ENCODE peak calls at places on chromosomes 7 and 10, in four cellular contexts. D is mesothelial cell of epicardium; T is COR-L47; G is activated naive CD4-positive, alpha-beta T cell. E is an unnamed sample.

GRCh38 chr7:95088536-95088935 is 181.1 kb downstream of the PPP1R9A start:
- DNase-seq in D (no peak), T (no peak), G (no peak), E (no peak)

GRCh38 chr10:48695636-48696534 is 11.2 kb downstream of the WDFY4 start:
- DNase-seq in D (no peak), T (no peak), G (no peak), E (no peak)

GRCh38 chr7:110105840-110106239 is 985.1 kb upstream of the LRRN3 start:
- DNase-seq in D (no peak), T (no peak), G (no peak), E (no peak)

GRCh38 chr7:71775648-71776047 is 636.5 kb downstream of the CALN1 start:
- DNase-seq in D (no peak), T (no peak), G (no peak), E (no peak)

GRCh38 chr7:710161-710560 is 16.3 kb upstream of the DNAAF5 start:
- DNase-seq in D (no peak), T (no peak), G (no peak), E (no peak)

GRCh38 chr10:30493609-30494530 is 59.9 kb downstream of the MAP3K8 start:
- DNase-seq in D (no peak), T (no peak), G (no peak), E (no peak)

GRCh38 chr10:85858776-85859515 is 507.6 kb downstream of the GRID1 start:
- DNase-seq in D (no peak), T (no peak), G (no peak), E (no peak)

GRCh38 chr10:101008823-101009423 is 9.3 kb downstream of the LZTS2 start:
- DNase-seq in D (no peak), T (no peak), G (no peak), E (no peak)

GRCh38 chr10:79424221-79425073 is 21.0 kb downstream of the ZCCHC24 start:
- DNase-seq in D (no peak), T (no peak), G (no peak), E (no peak)

GRCh38 chr7:117019786-117020604 is 66.7 kb downstream of the ST7 start:
- DNase-seq in D (peak), T (peak), G (no peak), E (peak)

GRCh38 chr7:150937848-150938561 is 40.1 kb downstream of the KCNH2 start:
- DNase-seq in D (no peak), T (peak), G (peak), E (peak)

GRCh38 chr10:82867056-82867455 is 992.1 kb downstream of the NRG3 start:
- DNase-seq in D (no peak), T (no peak), G (no peak), E (no peak)

GRCh38 chr10:121598261-121599249 is at the start of gene FGFR2:
- DNase-seq in D (peak), T (peak), G (no peak), E (peak)

GRCh38 chr7:106603300-106603699 is 57.7 kb downstream of the CCDC71L start:
- DNase-seq in D (no peak), T (no peak), G (no peak), E (no peak)

GRCh38 chr7:144384555-144385245 is 18.8 kb downstream of the NOBOX start:
- DNase-seq in D (no peak), T (no peak), G (no peak), E (no peak)

GRCh38 chr10:127922675-127923366 is 15.9 kb downstream of the PTPRE start:
- DNase-seq in D (no peak), T (no peak), G (no peak), E (no peak)

GRCh38 chr10:85720931-85721330 is 645.7 kb downstream of the GRID1 start:
- DNase-seq in D (no peak), T (no peak), G (no peak), E (no peak)

GRCh38 chr7:516606-517456 is 2.8 kb downstream of the PDGFA start:
- DNase-seq in D (no peak), T (no peak), G (no peak), E (no peak)

GRCh38 chr7:5303061-5303460 is 20.3 kb downstream of the SLC29A4 start:
- DNase-seq in D (no peak), T (no peak), G (no peak), E (no peak)

GRCh38 chr7:112171673-112172072 is 34.5 kb downstream of the DOCK4 start:
- DNase-seq in D (no peak), T (no peak), G (no peak), E (no peak)

GRCh38 chr10:75048669-75049098 is 62.8 kb upstream of the SAMD8 start:
- DNase-seq in D (no peak), T (no peak), G (no peak), E (no peak)

GRCh38 chr10:72334196-72334831 is 20.4 kb downstream of the DNAJB12 start:
- DNase-seq in D (peak), T (peak), G (no peak), E (peak)

GRCh38 chr10:6124666-6125065 is 35.8 kb downstream of the RBM17 start:
- DNase-seq in D (no peak), T (no peak), G (no peak), E (no peak)

GRCh38 chr7:23628370-23628769 is 31.2 kb downstream of the CCDC126 start:
- DNase-seq in D (no peak), T (no peak), G (no peak), E (no peak)

GRCh38 chr10:33414841-33415240 is 80.4 kb upstream of the NRP1 start:
- DNase-seq in D (no peak), T (no peak), G (no peak), E (no peak)

E was measured in NCI-H2227 treated with DMSO at 0.1 percent for 48 hours.